ENCODE peak calls at places on chromosomes 1 and 21, in five cellular contexts. H, B, T, G and S are unnamed samples.
A peak's percentile ranks its signal among the peaks of the same experiment; 100 is the strongest.

GRCh38 chr1:42937141-42937696 is 21.4 kb downstream of the SLC2A1 start:
- DNase-seq in G (peak; percentile 49), B (no peak), H (peak; percentile 9), T (no peak), S (peak; percentile 73)

GRCh38 chr21:17542371-17542992 is 29.6 kb downstream of the CXADR start:
- DNase-seq in T (no peak), H (no peak), G (no peak), B (no peak), S (no peak)

GRCh38 chr1:107548276-107548675 is 407.4 kb downstream of the NTNG1 start:
- DNase-seq in G (no peak), H (no peak), T (no peak), B (no peak), S (no peak)

GRCh38 chr1:187509091-187509490 is 680.3 kb downstream of the PLA2G4A start:
- DNase-seq in T (no peak), B (no peak), H (no peak), G (no peak), S (no peak)

GRCh38 chr1:119673171-119673940 is 25.3 kb upstream of the ZNF697 start:
- DNase-seq in G (no peak), H (no peak), T (no peak), B (no peak), S (peak; percentile 45)

GRCh38 chr1:109785446-109786106 is 21.9 kb upstream of the EPS8L3 start:
- DNase-seq in B (no peak), G (no peak), T (peak; percentile 13), H (peak; percentile 5), S (no peak)

GRCh38 chr1:96362623-96363022 is 359.0 kb upstream of the PTBP2 start:
- DNase-seq in B (no peak), T (no peak), H (no peak), G (no peak), S (peak; percentile 97)

GRCh38 chr1:151085953-151086559 is 15.5 kb downstream of the GABPB2 start:
- DNase-seq in T (no peak), H (no peak), G (no peak), B (no peak), S (no peak)

GRCh38 chr1:20110679-20111078 is 8.7 kb downstream of the PLA2G2D start:
- DNase-seq in G (no peak), B (no peak), T (no peak), H (no peak), S (peak; percentile 33)

GRCh38 chr1:205396972-205397616 is 24.8 kb downstream of the LEMD1 start:
- DNase-seq in B (peak; percentile 47), T (no peak), G (no peak), H (peak; percentile 19), S (no peak)

GRCh38 chr1:115814685-115815398 is 26.1 kb downstream of the NHLH2 start:
- DNase-seq in T (peak; percentile 31), B (no peak), H (no peak), G (no peak), S (no peak)

GRCh38 chr1:210231846-210232523 is 611 bp upstream of the SERTAD4 start:
- DNase-seq in G (no peak), T (no peak), H (no peak), B (no peak), S (peak; percentile 61)

GRCh38 chr1:202860744-202861419 is 28.1 kb downstream of the RABIF start:
- DNase-seq in B (peak; percentile 73), T (peak; percentile 77), H (peak; percentile 88), G (peak; percentile 90), S (no peak)

GRCh38 chr1:236176337-236177336 is 34.3 kb downstream of the GPR137B start:
- DNase-seq in G (no peak), H (no peak), T (no peak), B (no peak), S (no peak)

GRCh38 chr1:39080884-39081265 is 54.7 kb downstream of the NDUFS5 start:
- DNase-seq in T (no peak), H (no peak), B (peak; percentile 82), G (no peak), S (no peak)

DNA sequence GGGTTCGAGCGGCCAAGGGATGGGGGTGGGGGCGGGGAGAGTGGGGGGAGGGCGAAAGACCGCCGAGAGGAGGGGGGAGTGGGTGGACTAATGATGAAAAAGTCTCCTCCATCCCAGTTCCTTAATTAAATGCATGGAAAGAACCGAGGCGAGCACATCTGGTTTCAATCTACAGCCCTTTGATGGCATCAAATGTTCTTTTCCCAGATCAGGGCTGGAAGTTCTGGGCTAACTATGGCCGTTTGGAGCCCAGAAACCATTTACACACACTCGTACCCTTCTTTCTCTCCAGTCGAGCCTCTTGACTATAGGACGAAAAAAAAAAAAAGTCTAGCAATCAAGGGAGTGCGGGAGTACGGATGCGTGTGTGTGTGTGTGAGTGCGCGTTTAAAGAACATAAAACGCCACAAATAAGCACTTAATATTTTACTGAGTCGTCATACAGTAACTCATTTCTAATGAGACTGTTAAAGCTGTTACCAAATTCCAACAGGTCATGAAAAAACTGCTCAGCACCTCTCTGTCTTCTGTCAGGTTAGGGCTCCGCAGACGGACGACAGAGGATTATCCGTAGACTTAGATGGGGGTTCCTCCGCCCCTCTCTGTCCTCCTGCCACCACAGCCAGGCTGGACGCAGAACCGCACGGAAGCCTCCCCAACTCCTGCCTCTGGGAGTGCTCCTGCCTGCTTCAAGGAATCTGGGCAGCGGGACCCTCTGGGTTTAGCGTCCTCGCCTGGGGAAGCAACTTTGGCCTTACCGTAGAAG is 2.1 kb upstream of the PRRX1 start:
- DNase-seq in T (no peak), H (no peak), G (no peak), B (no peak), S (peak; percentile 77)
- H3K4me3 ChIP-seq in T (peak overlapping the region; percentile 38), H (peak overlapping the region; percentile 31), G (peak overlapping the region; percentile 56), B (no peak overlapping the region), S (peak overlapping the region; percentile 93)

GRCh38 chr1:155941845-155942507 is 538 bp downstream of the RXFP4 start:
- DNase-seq in H (peak; percentile 41), B (no peak), G (no peak), T (no peak), S (no peak)

GRCh38 chr1:155942578-155943141 is 1.2 kb downstream of the RXFP4 start:
- DNase-seq in T (no peak), G (no peak), H (peak; percentile 78), B (no peak), S (no peak)

GRCh38 chr1:155938220-155938627 is 3.2 kb upstream of the RXFP4 start:
- DNase-seq in B (peak; percentile 44), H (no peak), T (no peak), G (peak; percentile 37), S (peak; percentile 70)

GRCh38 chr1:155940993-155941844 is at the start of gene RXFP4:
- DNase-seq in H (peak; percentile 87), G (no peak), B (no peak), T (peak; percentile 67), S (peak; percentile 43)

GRCh38 chr1:155940531-155940992 is 876 bp upstream of the RXFP4 start:
- DNase-seq in H (peak; percentile 63), B (no peak), G (no peak), T (peak; percentile 60), S (peak; percentile 76)
- H3K4me3 ChIP-seq in H (no peak overlapping the region), B (no peak overlapping the region), G (no peak overlapping the region), T (no peak overlapping the region), S (no peak overlapping the region)

GRCh38 chr1:87182611-87183010 is 146.1 kb upstream of the LMO4 start:
- DNase-seq in T (no peak), G (no peak), B (no peak), H (no peak), S (no peak)

GRCh38 chr1:87179851-87180519 is 148.7 kb upstream of the LMO4 start:
- DNase-seq in G (no peak), T (no peak), B (no peak), H (no peak), S (no peak)

GRCh38 chr1:87179076-87179475 is 149.6 kb upstream of the LMO4 start:
- DNase-seq in T (no peak), B (no peak), G (no peak), H (no peak), S (no peak)

GRCh38 chr1:87178451-87178850 is 150.2 kb upstream of the LMO4 start:
- DNase-seq in G (no peak), B (no peak), H (no peak), T (no peak), S (no peak)

DNA sequence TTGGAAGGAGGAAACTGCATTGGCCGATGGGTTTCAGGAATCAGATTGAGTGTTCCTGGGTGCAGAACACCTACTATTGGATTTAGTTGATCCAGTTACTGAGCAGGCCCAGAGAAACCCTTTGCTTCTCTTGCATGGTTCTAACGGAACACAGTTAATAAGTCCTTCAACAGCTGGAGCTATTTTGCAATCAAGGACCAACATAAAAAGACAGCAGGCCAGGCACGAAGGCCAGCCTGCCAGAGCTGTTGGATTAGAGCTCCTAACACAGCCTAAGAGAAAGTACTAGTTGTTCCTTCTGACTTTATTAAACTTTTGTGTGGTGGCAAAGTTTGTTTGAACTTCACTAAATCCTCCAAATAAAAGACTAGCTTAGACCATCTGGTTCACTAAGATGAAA is 148.0 kb upstream of the LMO4 start:
- DNase-seq in H (no peak), B (no peak), T (no peak), G (no peak), S (peak; percentile 38)
- H3K4me3 ChIP-seq in H (no peak overlapping the region), B (no peak overlapping the region), T (no peak overlapping the region), G (no peak overlapping the region), S (no peak overlapping the region)

GRCh38 chr1:231041705-231042261 is 1.7 kb upstream of the FAM89A start:
- DNase-seq in B (no peak), H (no peak), G (no peak), T (no peak), S (no peak)

GRCh38 chr1:231040019-231040799 is at the start of gene FAM89A:
- DNase-seq in H (peak; percentile 72), T (peak; percentile 74), B (peak; percentile 35), G (peak; percentile 63), S (peak; percentile 18)

GRCh38 chr1:231037585-231038517 is 2.2 kb downstream of the FAM89A start:
- DNase-seq in B (no peak), G (no peak), T (no peak), H (no peak), S (no peak)

GRCh38 chr1:231039161-231040018 is 664 bp downstream of the FAM89A start:
- DNase-seq in T (no peak), G (peak; percentile 14), B (peak; percentile 45), H (peak; percentile 35), S (peak; percentile 27)

DNA sequence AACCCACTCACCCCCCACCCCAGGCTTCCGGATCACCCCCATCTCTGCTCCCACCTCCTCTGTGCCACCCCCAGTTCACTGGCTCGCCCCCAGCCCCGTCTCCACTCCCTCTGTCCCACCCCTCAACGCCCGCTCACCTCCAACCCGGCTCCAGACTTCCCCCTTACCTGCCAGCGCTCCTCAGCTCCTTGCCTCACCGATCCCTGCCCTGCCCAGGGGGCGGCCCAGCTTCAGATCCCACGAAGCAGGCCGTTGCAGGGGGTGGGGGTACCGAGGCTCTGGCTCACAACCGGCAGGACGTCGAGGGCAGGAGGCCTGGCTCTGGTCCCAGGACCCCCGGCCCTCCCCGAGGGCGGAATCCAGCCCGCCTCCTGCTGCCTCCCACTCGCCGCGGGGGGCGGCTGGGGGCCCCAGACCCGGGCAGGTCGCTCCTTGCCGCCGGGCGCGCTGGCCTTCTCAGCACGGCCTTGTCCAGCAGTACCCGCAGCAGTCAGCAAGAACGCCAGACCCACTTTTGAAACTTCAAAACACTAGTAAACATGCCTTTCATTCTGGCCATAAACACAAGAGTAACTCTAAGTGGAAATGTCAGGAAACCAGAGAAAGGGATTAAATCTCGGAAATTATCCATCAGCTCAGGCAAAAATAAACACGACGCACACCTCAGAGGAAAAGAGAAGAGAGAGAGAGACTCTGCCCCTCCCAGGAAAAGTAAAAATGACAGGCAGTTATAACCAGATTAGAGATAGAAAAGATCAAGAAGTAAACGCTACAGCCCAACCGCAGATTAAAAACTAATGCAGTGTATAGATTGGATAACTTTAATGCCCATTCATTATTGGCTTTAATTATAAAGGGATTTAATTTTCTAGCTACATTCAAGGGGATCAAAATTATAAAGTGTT is 998 bp upstream of the FAM89A start:
- DNase-seq in H (no peak), T (no peak), B (no peak), G (peak; percentile 13), S (no peak)
- H3K4me3 ChIP-seq in H (peak overlapping the region; percentile 65), T (peak overlapping the region; percentile 92), B (no peak overlapping the region), G (peak overlapping the region; percentile 70), S (no peak overlapping the region)